ENCODE peak calls at places on chromosomes 7 and 10, in four cellular contexts. Y is NCI-H1092, N is mucosa of descending colon, H is tibial artery. J is an unnamed sample.

GRCh38 chr7:133742709-133743538 is 384.2 kb upstream of the LRGUK start:
- DNase-seq in Y (no peak), N (peak), H (no peak), J (no peak)

GRCh38 chr10:46553238-46554049 is 3.0 kb downstream of the GPRIN2 start:
- DNase-seq in N (peak), Y (no peak), H (peak), J (no peak)

GRCh38 chr7:28135760-28136159 is 44.8 kb downstream of the JAZF1 start:
- DNase-seq in H (no peak), Y (no peak), N (no peak), J (no peak)

GRCh38 chr7:117828831-117829230 is 44.4 kb downstream of the CTTNBP2 start:
- DNase-seq in H (no peak), Y (no peak), N (no peak), J (no peak)

GRCh38 chr7:100472854-100473499 is 6.0 kb downstream of the TSC22D4 start:
- DNase-seq in Y (no peak), N (no peak), H (peak), J (no peak)

GRCh38 chr7:157438121-157439025 is 101.6 kb downstream of the DNAJB6 start:
- DNase-seq in H (no peak), Y (no peak), N (no peak), J (no peak)

GRCh38 chr7:2710256-2710655 is 22.3 kb downstream of the AMZ1 start:
- DNase-seq in Y (no peak), H (no peak), N (no peak), J (peak)

GRCh38 chr10:95133016-95133752 is 60.9 kb upstream of the ACSM6 start:
- DNase-seq in N (peak), H (peak), Y (peak), J (peak)

GRCh38 chr10:103457176-103457712 is 1.5 kb downstream of the CALHM1 start:
- DNase-seq in N (no peak), Y (no peak), H (no peak), J (no peak)

GRCh38 chr7:103988468-103989199 is 824 bp downstream of the RELN start:
- DNase-seq in N (no peak), Y (peak), H (no peak), J (no peak)

GRCh38 chr7:132996581-132997242 is 85.2 kb downstream of the CHCHD3 start:
- DNase-seq in N (no peak), Y (no peak), H (no peak), J (no peak)

GRCh38 chr10:122290833-122291532 is 19.9 kb downstream of the BTBD16 start:
- DNase-seq in Y (no peak), N (no peak), H (no peak), J (no peak)

GRCh38 chr7:36971515-36972139 is 247.3 kb upstream of the AOAH start:
- DNase-seq in N (no peak), H (no peak), Y (peak), J (no peak)

GRCh38 chr10:79344502-79345195 is 2.6 kb upstream of the PPIF start:
- DNase-seq in N (no peak), H (no peak), Y (no peak), J (no peak)

GRCh38 chr7:100875356-100875751 is 451 bp downstream of the SRRT start:
- DNase-seq in H (no peak), Y (peak), N (no peak), J (no peak)

GRCh38 chr10:11678074-11678793 is 63.9 kb upstream of the ECHDC3 start:
- DNase-seq in N (peak), H (no peak), Y (no peak), J (peak)

GRCh38 chr10:73893386-73893785 is 17.5 kb upstream of the PLAU start:
- DNase-seq in H (no peak), N (no peak), Y (no peak), J (no peak)

GRCh38 chr10:58998924-58999713 is 177.3 kb upstream of the PHYHIPL start:
- DNase-seq in Y (no peak), N (no peak), H (peak), J (no peak)

GRCh38 chr10:132446661-132447445 is 49.9 kb downstream of the PWWP2B start:
- DNase-seq in H (no peak), Y (peak), N (peak), J (peak)

GRCh38 chr7:88885131-88885530 is 89.6 kb upstream of the TEX47 start:
- DNase-seq in N (no peak), H (no peak), Y (no peak), J (no peak)

GRCh38 chr10:51075802-51076201 is 1.5 kb downstream of the PRKG1 start:
- DNase-seq in N (no peak), H (no peak), Y (no peak), J (no peak)

GRCh38 chr7:909358-910329 is 33.3 kb downstream of the GET4 start:
- DNase-seq in H (peak), N (peak), Y (no peak), J (peak)

GRCh38 chr10:104242545-104242944 is 10.4 kb upstream of the CFAP43 start:
- DNase-seq in H (no peak), N (no peak), Y (no peak), J (no peak)

GRCh38 chr7:135100856-135101255 is 47.0 kb upstream of the TMEM140 start:
- DNase-seq in H (no peak), N (no peak), Y (no peak), J (no peak)

GRCh38 chr10:50422259-50422658 is 170.9 kb upstream of the ASAH2 start:
- DNase-seq in H (no peak), Y (no peak), N (peak), J (no peak)

GRCh38 chr10:9596368-9596920 is 1421.2 kb upstream of the CELF2 start:
- DNase-seq in N (no peak), Y (no peak), H (no peak), J (no peak)

GRCh38 chr10:121572857-121573540 is 25.2 kb downstream of the FGFR2 start:
- DNase-seq in Y (no peak), N (peak), H (no peak), J (no peak)

GRCh38 chr7:108002726-108003590 is at the start of gene LAMB1:
- DNase-seq in H (peak), Y (no peak), N (peak), J (no peak)

GRCh38 chr7:29434405-29434804 is 129.2 kb upstream of the PRR15 start:
- DNase-seq in H (no peak), Y (no peak), N (no peak), J (no peak)

J was measured in naive B cell.